ENCODE peak calls at places on chromosome 20, in eight cellular contexts. P is omental fat pad; G is AG09309; B is CD8-positive, alpha-beta T cell; T is BJ; H is uterus; A is SK-N-SH; U is hepatocyte. X is an unnamed sample.

GRCh38 chr20:11952621-11953020 is 34.9 kb downstream of the BTBD3 start:
- DNase-seq in A (no peak), H (no peak), P (no peak), U (no peak), B (no peak), G (no peak), T (no peak), X (no peak)

GRCh38 chr20:760751-761417 is 7.4 kb downstream of the SLC52A3 start:
- DNase-seq in U (peak), G (no peak), H (no peak), T (no peak), B (no peak), A (peak), P (no peak), X (peak)

GRCh38 chr20:4813076-4813838 is 91.5 kb downstream of the PRND start:
- DNase-seq in A (no peak), P (no peak), B (peak), H (peak), U (no peak), T (no peak), G (no peak), X (peak)

GRCh38 chr20:4195499-4195898 is 180.1 kb upstream of the RNF24 start:
- DNase-seq in G (no peak), B (no peak), H (no peak), A (peak), U (no peak), P (no peak), T (no peak), X (no peak)

GRCh38 chr20:34971038-34971872 is 15.6 kb downstream of the MYH7B start:
- DNase-seq in T (no peak), P (no peak), H (no peak), G (no peak), B (no peak), A (no peak), U (no peak), X (no peak)

GRCh38 chr20:62201173-62202082 is 18.6 kb downstream of the MTG2 start:
- DNase-seq in P (no peak), H (no peak), T (no peak), G (no peak), A (no peak), B (no peak), U (no peak), X (peak)

GRCh38 chr20:32779500-32780215 is 17.5 kb downstream of the DNMT3B start:
- DNase-seq in B (no peak), A (peak), P (no peak), T (no peak), U (no peak), H (no peak), G (no peak), X (no peak)

GRCh38 chr20:5513975-5514516 is 197.3 kb upstream of the PROKR2 start:
- DNase-seq in T (peak), A (no peak), H (no peak), B (no peak), P (no peak), U (peak), G (no peak), X (no peak)

GRCh38 chr20:61259741-61260140 is 7.7 kb downstream of the CDH4 start:
- DNase-seq in A (no peak), T (no peak), B (no peak), H (no peak), P (no peak), U (no peak), G (no peak), X (no peak)

GRCh38 chr20:37543828-37544227 is 16.2 kb upstream of the BLCAP start:
- DNase-seq in T (no peak), G (no peak), B (no peak), H (no peak), A (peak), U (peak), P (no peak), X (no peak)

GRCh38 chr20:39874049-39874893 is 814.8 kb downstream of the MAFB start:
- DNase-seq in P (peak), T (no peak), G (no peak), B (no peak), H (peak), U (peak), A (peak), X (peak)

GRCh38 chr20:51533291-51534172 is 9.0 kb downstream of the NFATC2 start:
- DNase-seq in H (no peak), U (no peak), P (no peak), T (no peak), B (no peak), G (no peak), A (no peak), X (no peak)

GRCh38 chr20:53943522-53944291 is 126.7 kb downstream of the BCAS1 start:
- DNase-seq in H (no peak), G (no peak), P (no peak), B (no peak), U (no peak), A (peak), T (no peak), X (peak)

GRCh38 chr20:52847739-52848359 is 124.3 kb upstream of the TSHZ2 start:
- DNase-seq in A (no peak), U (no peak), P (no peak), G (no peak), H (no peak), B (no peak), T (no peak), X (no peak)

GRCh38 chr20:1868856-1869255 is 26.4 kb upstream of the SIRPA start:
- DNase-seq in B (no peak), G (no peak), A (no peak), T (no peak), H (no peak), P (no peak), U (no peak), X (no peak)

GRCh38 chr20:20241966-20242365 is 125.9 kb upstream of the INSM1 start:
- DNase-seq in T (no peak), P (no peak), H (no peak), A (no peak), U (no peak), B (no peak), G (no peak), X (no peak)

GRCh38 chr20:63005240-63005861 is 1.4 kb downstream of the BHLHE23 start:
- DNase-seq in G (no peak), P (no peak), H (no peak), U (no peak), A (no peak), B (no peak), T (no peak), X (no peak)

GRCh38 chr20:5696011-5696559 is 54.1 kb upstream of the SHLD1 start:
- DNase-seq in A (no peak), U (no peak), B (no peak), G (peak), P (no peak), H (no peak), T (peak), X (no peak)

GRCh38 chr20:8454137-8454712 is 322.2 kb downstream of the PLCB1 start:
- DNase-seq in H (no peak), T (peak), G (peak), A (peak), B (no peak), P (no peak), U (peak), X (peak)

GRCh38 chr20:51712501-51713212 is 55.5 kb downstream of the ATP9A start:
- DNase-seq in H (no peak), B (no peak), A (peak), T (no peak), G (no peak), P (no peak), U (peak), X (no peak)

GRCh38 chr20:23637282-23638221 is at the start of gene CST3:
- DNase-seq in H (peak), B (no peak), T (no peak), G (peak), A (peak), P (no peak), U (peak), X (peak)

GRCh38 chr20:5484926-5485325 is 168.2 kb upstream of the PROKR2 start:
- DNase-seq in G (no peak), P (no peak), T (no peak), H (no peak), B (no peak), U (no peak), A (no peak), X (no peak)

GRCh38 chr20:64068381-64069208 is 5.6 kb downstream of the TCEA2 start:
- DNase-seq in G (no peak), P (no peak), H (no peak), B (no peak), T (no peak), A (no peak), U (no peak), X (no peak)
- TF ChIP-seq CTCF in G (no peak), P (no peak), H (no peak), B (no peak), T (no peak), A (no peak), U (no peak), X (no peak)

GRCh38 chr20:18284805-18285533 is 3.4 kb upstream of the ZNF133 start:
- DNase-seq in B (no peak), G (no peak), P (no peak), U (no peak), T (no peak), A (no peak), H (no peak), X (no peak)

GRCh38 chr20:18287546-18287914 is 797 bp upstream of the ZNF133 start:
- DNase-seq in T (no peak), A (peak), B (no peak), P (no peak), U (peak), H (peak), G (no peak), X (no peak)

GRCh38 chr20:18288748-18289705 is 700 bp downstream of the ZNF133 start:
- DNase-seq in A (peak), G (no peak), U (peak), H (no peak), T (no peak), P (no peak), B (no peak), X (no peak)

GRCh38 chr20:18287915-18288747 is at the start of gene ZNF133:
- DNase-seq in U (peak), H (peak), G (peak), B (peak), P (peak), T (peak), A (peak), X (peak)
- TF ChIP-seq CTCF in U (peak), H (no peak), G (no peak), B (no peak), P (no peak), T (peak), A (peak), X (peak)

GRCh38 chr20:25364180-25364788 is 26.4 kb downstream of the ABHD12 start:
- DNase-seq in B (no peak), T (no peak), G (no peak), A (no peak), U (no peak), H (no peak), P (no peak), X (no peak)

GRCh38 chr20:25361287-25361683 is 29.4 kb downstream of the ABHD12 start:
- DNase-seq in P (no peak), H (no peak), B (no peak), G (no peak), T (no peak), A (no peak), U (no peak), X (no peak)

GRCh38 chr20:25368526-25368925 is 22.1 kb downstream of the ABHD12 start:
- DNase-seq in H (no peak), T (no peak), U (no peak), B (no peak), A (no peak), G (no peak), P (no peak), X (no peak)

GRCh38 chr20:25360631-25361286 is 29.9 kb downstream of the ABHD12 start:
- DNase-seq in P (no peak), T (no peak), G (no peak), U (no peak), A (peak), B (no peak), H (no peak), X (no peak)

DNA sequence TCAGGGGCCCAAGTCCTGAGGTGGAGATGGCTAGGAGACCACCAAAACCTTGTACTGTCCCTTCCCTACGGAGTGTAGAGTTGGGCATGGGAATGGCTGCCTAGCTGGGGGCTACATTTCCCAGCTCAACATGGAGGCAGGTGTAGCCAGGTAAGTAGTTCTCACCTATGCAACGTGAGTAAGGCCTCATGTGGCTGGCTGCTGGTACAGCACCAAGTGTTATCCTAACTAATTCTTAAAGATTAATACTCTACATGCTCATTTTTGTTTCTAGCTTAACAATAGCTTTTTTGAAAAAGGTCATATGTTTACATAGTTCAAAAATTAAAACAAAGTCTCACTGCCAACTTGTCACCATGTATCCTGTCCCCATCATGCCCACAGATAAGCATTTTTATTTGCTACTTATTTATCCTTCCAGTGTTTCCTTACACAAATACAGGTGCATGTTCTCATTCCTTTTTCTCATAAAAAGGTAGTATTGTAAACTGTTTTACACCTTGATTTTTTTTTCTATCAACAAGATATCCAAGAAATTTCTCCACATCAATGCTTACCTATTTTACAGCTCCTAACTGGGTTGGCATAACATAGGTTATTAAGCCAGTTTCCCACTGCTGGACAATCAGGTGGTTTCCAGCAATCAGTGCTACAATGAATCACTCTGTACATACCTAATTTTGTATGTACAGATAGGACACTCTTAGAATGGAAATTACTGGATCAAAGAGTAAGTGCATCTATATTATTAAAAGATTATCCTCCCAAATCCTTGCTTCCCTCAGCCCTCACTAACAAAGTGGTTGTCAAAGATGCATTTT is 25.5 kb downstream of the ABHD12 start:
- DNase-seq in A (no peak), T (no peak), G (no peak), H (no peak), P (no peak), U (no peak), B (no peak), X (no peak)
- TF ChIP-seq CTCF in A (no peak), T (no peak), G (no peak), H (no peak), P (no peak), U (no peak), B (no peak), X (no peak)

DNA sequence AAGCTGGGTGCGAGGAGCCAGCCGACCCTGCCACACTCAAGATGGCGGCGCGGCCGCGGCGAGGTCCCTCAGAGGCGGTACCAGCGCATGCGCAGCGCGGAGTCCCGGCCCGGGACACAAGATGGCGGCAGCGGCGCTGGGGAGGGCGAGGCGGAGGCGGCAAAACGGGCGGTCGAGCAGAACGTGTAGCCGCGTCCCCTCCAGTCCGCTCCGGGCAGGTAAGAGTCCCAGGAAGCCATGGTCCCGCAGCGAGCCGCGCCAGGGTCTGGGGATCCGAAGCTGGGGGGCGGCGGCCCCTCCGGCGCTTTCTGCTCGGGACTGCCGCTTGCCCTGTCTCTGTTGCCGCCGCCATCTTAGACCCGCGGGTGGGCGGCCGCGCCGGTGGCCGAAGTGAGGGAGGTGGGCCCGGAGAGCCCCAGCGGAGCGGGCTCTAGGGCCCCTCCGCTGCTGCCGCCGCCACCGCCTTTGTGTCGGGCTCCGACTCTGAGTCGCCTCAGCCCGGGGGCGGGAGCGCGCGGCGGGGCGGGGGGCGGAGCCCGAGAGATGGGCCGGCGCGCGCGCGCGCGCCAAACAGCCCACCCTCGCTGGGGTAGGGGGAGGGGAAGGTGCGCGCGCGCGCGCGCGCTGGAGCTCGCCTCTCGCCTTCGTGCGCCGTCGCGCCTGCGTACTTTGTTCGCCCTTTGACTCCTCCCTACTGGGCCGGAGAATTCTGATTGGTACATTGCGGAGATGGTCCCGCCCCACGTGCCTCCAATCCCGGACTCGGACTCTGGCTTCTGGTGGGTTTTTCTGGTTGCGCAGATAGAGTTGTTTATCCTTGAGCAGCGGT is at the start of gene PCIF1:
- DNase-seq in B (peak), H (peak), T (peak), G (peak), A (peak), P (peak), U (peak), X (peak)
- TF ChIP-seq CTCF in B (no peak), H (no peak), T (no peak), G (no peak), A (no peak), P (no peak), U (no peak), X (no peak)

X was measured in GM10248.